ENCODE peak calls at places on chromosome 20, in five cellular contexts. Z is upper lobe of right lung, A is fibroblast of villous mesenchyme, U is left ventricle myocardium inferior, O is neural crest cell. Q is an unnamed sample.

GRCh38 chr20:38473353-38473795 is 731 bp downstream of the RALGAPB start:
- DNase-seq in A (peak; percentile 19), Z (no peak), O (no peak), U (no peak), Q (no peak)

GRCh38 chr20:10359621-10360040 is 74.4 kb downstream of the MKKS start:
- DNase-seq in O (no peak), Z (no peak), A (no peak), U (no peak), Q (no peak)

GRCh38 chr20:64091340-64091739 is 7.1 kb upstream of the LKAAEAR1 start:
- DNase-seq in A (no peak), U (no peak), O (no peak), Z (no peak), Q (no peak)

GRCh38 chr20:33554914-33555420 is 65.1 kb downstream of the CBFA2T2 start:
- DNase-seq in O (no peak), U (no peak), A (peak; percentile 98), Z (no peak), Q (no peak)

GRCh38 chr20:57693002-57693582 is 16.7 kb downstream of the PMEPA1 start:
- DNase-seq in A (no peak), O (no peak), U (no peak), Z (peak; percentile 76), Q (no peak)

GRCh38 chr20:37315293-37316110 is 26.0 kb downstream of the MANBAL start:
- DNase-seq in A (peak; percentile 98), U (peak; percentile 86), O (no peak), Z (no peak), Q (no peak)

GRCh38 chr20:52313335-52313963 is 121.9 kb upstream of the ZFP64 start:
- DNase-seq in U (no peak), A (peak; percentile 41), O (peak; percentile 13), Z (no peak), Q (peak; percentile 9)

GRCh38 chr20:37095108-37095608 is 639 bp downstream of the RBL1 start:
- DNase-seq in Z (no peak), O (no peak), A (peak; percentile 7), U (no peak), Q (no peak)

GRCh38 chr20:42754713-42755112 is 435.0 kb downstream of the PTPRT start:
- DNase-seq in Z (peak; percentile 74), O (no peak), U (no peak), A (no peak), Q (no peak)

GRCh38 chr20:42461321-42461720 is 728.4 kb downstream of the PTPRT start:
- DNase-seq in U (no peak), O (no peak), Z (no peak), A (no peak), Q (no peak)

GRCh38 chr20:64240243-64241015 is 15.1 kb upstream of the PCMTD2 start:
- DNase-seq in A (no peak), U (no peak), O (no peak), Z (peak; percentile 58), Q (no peak)

GRCh38 chr20:39019805-39020325 is 57.7 kb downstream of the DHX35 start:
- DNase-seq in U (no peak), A (peak; percentile 2), O (no peak), Z (no peak), Q (no peak)

GRCh38 chr20:49395183-49395582 is 87.3 kb downstream of the KCNB1 start:
- DNase-seq in Z (no peak), A (peak; percentile 5), U (no peak), O (no peak), Q (no peak)

GRCh38 chr20:25285091-25285647 is 37.3 kb downstream of the PYGB start:
- DNase-seq in A (no peak), U (peak; percentile 4), O (no peak), Z (peak; percentile 36), Q (no peak)

GRCh38 chr20:49344975-49345374 is 67.1 kb upstream of the ZNFX1 start:
- DNase-seq in Z (no peak), A (peak; percentile 58), U (peak; percentile 48), O (no peak), Q (no peak)

GRCh38 chr20:9059931-9060330 is 9.0 kb upstream of the PLCB4 start:
- DNase-seq in A (no peak), O (no peak), U (no peak), Z (no peak), Q (no peak)

GRCh38 chr20:4521170-4521968 is 200.3 kb upstream of the PRND start:
- DNase-seq in Z (no peak), U (no peak), A (no peak), O (no peak), Q (no peak)

GRCh38 chr20:37681384-37681977 is 12.3 kb upstream of the CTNNBL1 start:
- DNase-seq in U (no peak), A (no peak), Z (no peak), O (no peak), Q (peak; percentile 18)

GRCh38 chr20:15708984-15709598 is 864.2 kb downstream of the KIF16B start:
- DNase-seq in Z (peak; percentile 66), A (peak; percentile 7), O (peak; percentile 67), U (peak; percentile 30), Q (peak; percentile 72)

GRCh38 chr20:20439602-20440001 is 71.7 kb downstream of the INSM1 start:
- DNase-seq in A (no peak), O (no peak), U (no peak), Z (no peak), Q (no peak)

GRCh38 chr20:1688886-1689538 is 31.4 kb upstream of the SIRPG start:
- DNase-seq in Z (no peak), U (no peak), O (no peak), A (no peak), Q (no peak)

GRCh38 chr20:55172310-55173002 is 697.1 kb downstream of the DOK5 start:
- DNase-seq in U (no peak), A (peak; percentile 4), Z (no peak), O (no peak), Q (no peak)

GRCh38 chr20:20573797-20574196 is 138.6 kb downstream of the RALGAPA2 start:
- DNase-seq in U (no peak), A (no peak), Z (no peak), O (no peak), Q (no peak)

GRCh38 chr20:7497985-7498384 is 442.3 kb downstream of the HAO1 start:
- DNase-seq in Z (no peak), U (no peak), O (no peak), A (peak; percentile 71), Q (no peak)

GRCh38 chr20:14992071-14992654 is 654.8 kb upstream of the FLRT3 start:
- DNase-seq in Z (no peak), A (peak; percentile 24), O (no peak), U (no peak), Q (no peak)

GRCh38 chr20:51979226-51979625 is 176.9 kb upstream of the SALL4 start:
- DNase-seq in Z (no peak), O (no peak), A (no peak), U (no peak), Q (no peak)

GRCh38 chr20:1775117-1775516 is 117.5 kb upstream of the SIRPG start:
- DNase-seq in A (peak; percentile 8), U (no peak), Z (no peak), O (no peak), Q (no peak)

GRCh38 chr20:47330933-47331708 is 25.4 kb downstream of the ZMYND8 start:
- DNase-seq in Z (no peak), O (no peak), U (no peak), A (peak; percentile 97), Q (no peak)

DNA sequence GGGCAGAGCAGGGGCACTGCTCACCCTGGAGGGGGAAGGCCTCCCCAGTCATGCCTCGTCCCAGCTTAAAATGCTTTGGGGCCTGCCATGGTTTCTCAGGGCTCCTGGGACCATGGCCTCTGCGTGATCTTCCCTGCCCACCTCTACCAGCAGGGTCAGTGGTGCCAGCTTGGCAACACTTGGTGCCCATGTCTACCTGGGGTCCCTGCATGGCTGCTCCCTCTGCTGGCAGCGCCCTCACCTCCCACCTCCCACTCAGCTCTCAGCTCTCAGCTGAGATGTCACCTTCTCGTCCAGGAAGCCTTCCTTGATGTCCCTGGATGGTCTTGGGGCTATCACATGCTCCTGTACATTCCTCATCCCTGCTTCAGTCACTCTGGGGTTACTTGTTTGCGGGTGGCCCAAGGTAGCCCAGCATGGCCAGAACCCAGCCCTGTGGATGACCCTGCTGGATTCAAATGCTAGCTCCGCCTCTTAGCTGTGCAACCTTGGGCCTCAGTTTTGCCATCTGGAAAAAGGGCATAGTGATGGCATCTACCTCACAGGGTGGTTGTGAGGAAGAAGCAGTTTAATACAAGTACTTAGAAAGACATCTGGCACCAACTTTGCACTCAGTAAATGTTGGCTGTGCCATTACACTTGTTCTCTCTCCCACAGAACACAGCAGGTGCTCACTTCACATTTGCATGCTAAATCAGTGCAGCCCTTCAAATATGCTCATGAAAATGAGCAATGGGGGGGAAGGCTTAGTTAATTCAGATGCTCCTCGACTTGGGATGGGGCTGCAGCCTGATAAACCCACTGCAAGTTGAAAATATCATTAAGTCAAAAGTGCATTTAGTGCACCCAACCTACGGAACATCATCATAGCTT is 53.5 kb upstream of the PTPN1 start:
- DNase-seq in O (no peak), A (no peak), Z (no peak), U (no peak), Q (no peak)
- TF ChIP-seq CTCF in O (no peak), A (peak; percentile 27), Z (peak; percentile 15), U (peak; percentile 25), Q (no peak)

GRCh38 chr20:21699216-21699508 is 6.3 kb upstream of the PAX1 start:
- DNase-seq in Z (no peak), O (no peak), A (no peak), U (no peak), Q (no peak)

GRCh38 chr20:21698494-21699215 is 6.8 kb upstream of the PAX1 start:
- DNase-seq in Z (no peak), A (no peak), U (no peak), O (no peak), Q (no peak)

GRCh38 chr20:21693322-21693721 is 12.1 kb upstream of the PAX1 start:
- DNase-seq in O (no peak), U (no peak), A (no peak), Z (no peak), Q (no peak)
- TF ChIP-seq CTCF in O (peak; percentile 58), U (no peak), A (no peak), Z (no peak), Q (peak; percentile 62)

GRCh38 chr20:62689861-62690644 is 18.6 kb upstream of the NTSR1 start:
- DNase-seq in O (no peak), U (no peak), A (no peak), Z (no peak), Q (no peak)

GRCh38 chr20:62688083-62688482 is 20.6 kb upstream of the NTSR1 start:
- DNase-seq in U (no peak), Z (no peak), O (no peak), A (no peak), Q (no peak)

GRCh38 chr20:62686869-62687830 is 21.5 kb upstream of the NTSR1 start:
- DNase-seq in O (no peak), Z (no peak), U (no peak), A (no peak), Q (no peak)

GRCh38 chr20:62691485-62691884 is 17.2 kb upstream of the NTSR1 start:
- DNase-seq in A (no peak), O (no peak), U (no peak), Z (no peak), Q (no peak)

GRCh38 chr20:62688855-62689460 is 19.7 kb upstream of the NTSR1 start:
- DNase-seq in O (no peak), U (no peak), Z (no peak), A (no peak), Q (no peak)
- TF ChIP-seq CTCF in O (peak; percentile 33), U (peak; percentile 36), Z (no peak), A (no peak), Q (peak; percentile 19)

DNA sequence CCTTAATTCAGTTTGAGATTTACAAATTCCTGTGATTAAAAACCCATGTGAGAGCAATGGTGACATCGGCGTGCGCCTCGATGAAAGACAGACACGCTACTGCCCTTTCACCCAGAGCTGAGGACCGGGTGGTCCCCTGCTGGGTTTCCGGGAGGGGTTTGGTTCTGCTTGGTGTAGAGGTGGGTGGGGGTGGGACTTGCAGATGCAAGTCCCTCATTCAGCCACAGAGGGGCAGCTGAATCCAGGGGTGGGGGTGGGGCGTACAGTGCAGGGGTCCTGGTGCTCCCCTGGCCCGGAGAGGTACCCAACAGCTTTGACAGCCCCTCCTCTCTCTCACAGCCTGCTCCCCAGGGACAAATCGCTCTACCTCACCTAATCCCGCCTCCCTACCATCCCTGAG is 118.7 kb downstream of the JPH2 start:
- DNase-seq in O (no peak), U (no peak), Z (peak; percentile 28), A (no peak), Q (no peak)
- TF ChIP-seq CTCF in O (no peak), U (no peak), Z (no peak), A (no peak), Q (no peak)

Q was measured in endothelial cell.